ENCODE peak calls at places on chromosomes 12 and 14, in eight cellular contexts. P is CD8-positive, alpha-beta T cell; H is fibroblast of lung; M is neural progenitor cell; D is uterus; T is MM.1S; U is HCT116; W is left ventricle myocardium inferior. L is an unnamed sample. For H3K36me3, the result is how much of the 10 kb centered on the place peaks cover.

GRCh38 chr14:60248697-60249314 is at the start of gene PPM1A:
- DNase-seq in P (peak), W (peak), H (peak), M (peak), D (peak), T (peak), U (peak), L (peak)

GRCh38 chr14:65263161-65263788 is 149.3 kb upstream of the FUT8 start:
- DNase-seq in M (no peak), U (no peak), P (no peak), D (no peak), H (peak), W (no peak), T (no peak), L (no peak)

GRCh38 chr14:93914278-93914677 is 12.9 kb upstream of the FAM181A start:
- DNase-seq in P (no peak), U (no peak), W (no peak), D (no peak), M (no peak), H (no peak), T (no peak), L (no peak)

GRCh38 chr14:44898547-44898946 is 63.2 kb downstream of the KLHL28 start:
- DNase-seq in H (peak), D (no peak), M (no peak), U (no peak), T (no peak), P (no peak), W (no peak), L (no peak)

GRCh38 chr14:74578479-74578878 is 33.6 kb downstream of the LTBP2 start:
- DNase-seq in D (no peak), H (no peak), P (no peak), W (no peak), T (no peak), M (no peak), U (no peak), L (no peak)

GRCh38 chr14:35881280-35881679 is 55.1 kb downstream of the BRMS1L start:
- DNase-seq in T (no peak), H (no peak), U (no peak), P (no peak), W (no peak), D (no peak), M (no peak), L (no peak)

GRCh38 chr14:30751646-30752416 is 122.5 kb upstream of the COCH start:
- DNase-seq in P (no peak), H (no peak), M (no peak), U (no peak), D (no peak), T (no peak), W (no peak), L (no peak)

GRCh38 chr12:67697443-67697842 is 48.9 kb downstream of the DYRK2 start:
- DNase-seq in H (peak), W (no peak), P (no peak), M (no peak), U (no peak), T (no peak), D (no peak), L (no peak)

GRCh38 chr12:123233505-123234299 is 466 bp downstream of the MTRFR start:
- DNase-seq in W (no peak), H (no peak), U (no peak), T (no peak), P (no peak), D (no peak), M (peak), L (no peak)

GRCh38 chr12:113086249-113087164 is 30.0 kb downstream of the DTX1 start:
- DNase-seq in P (no peak), M (no peak), T (no peak), U (no peak), H (no peak), W (no peak), D (no peak), L (no peak)

GRCh38 chr12:96225003-96225855 is 31.1 kb downstream of the ELK3 start:
- DNase-seq in P (no peak), U (no peak), M (no peak), D (peak), W (no peak), H (no peak), T (peak), L (no peak)

GRCh38 chr14:104871145-104871655 is 6.1 kb downstream of the CEP170B start:
- DNase-seq in H (no peak), M (no peak), D (no peak), P (no peak), W (no peak), U (no peak), T (no peak), L (no peak)

GRCh38 chr12:114254998-114255397 is 150.9 kb downstream of the TBX5 start:
- DNase-seq in H (no peak), U (no peak), T (no peak), W (no peak), M (no peak), D (no peak), P (no peak), L (no peak)

GRCh38 chr12:57473392-57473791 is 6.3 kb downstream of the ARHGAP9 start:
- DNase-seq in D (no peak), P (no peak), M (no peak), T (no peak), W (no peak), U (no peak), H (no peak), L (no peak)

GRCh38 chr12:122265433-122265832 is 861 bp downstream of the VPS33A start:
- DNase-seq in U (no peak), H (no peak), P (no peak), W (no peak), T (no peak), M (peak), D (no peak), L (peak)

GRCh38 chr12:79451988-79452387 is 238.8 kb downstream of the PAWR start:
- DNase-seq in P (no peak), M (no peak), H (peak), W (peak), U (no peak), D (peak), T (no peak), L (no peak)

GRCh38 chr14:76715927-76716200 is 45.4 kb upstream of the VASH1 start:
- DNase-seq in D (no peak), H (no peak), T (no peak), P (no peak), W (no peak), M (no peak), U (no peak), L (no peak)

GRCh38 chr14:69844171-69844570 is 35.0 kb upstream of the SMOC1 start:
- DNase-seq in W (no peak), P (no peak), U (no peak), M (no peak), D (no peak), H (no peak), T (no peak), L (no peak)

GRCh38 chr12:47967461-47968430 is 4.3 kb downstream of the TMEM106C start:
- DNase-seq in T (no peak), H (no peak), M (no peak), P (no peak), U (no peak), W (no peak), D (no peak), L (no peak)

GRCh38 chr12:108098374-108098773 is 30.7 kb upstream of the WSCD2 start:
- DNase-seq in P (no peak), H (no peak), W (no peak), U (no peak), T (no peak), D (no peak), M (no peak), L (no peak)

GRCh38 chr12:17949558-17950141 is 140.3 kb downstream of the RERGL start:
- DNase-seq in H (no peak), W (no peak), U (no peak), M (no peak), P (no peak), D (no peak), T (no peak), L (no peak)

GRCh38 chr14:69360438-69361108 is 37.5 kb downstream of the ERH start:
- DNase-seq in M (no peak), P (no peak), T (no peak), U (no peak), D (no peak), W (no peak), H (no peak), L (no peak)

GRCh38 chr14:44963775-44964380 is 1.9 kb downstream of the TOGARAM1 start:
- DNase-seq in H (peak), U (no peak), W (no peak), T (no peak), M (peak), D (no peak), P (no peak), L (no peak)

GRCh38 chr14:44396226-44396625 is 110.9 kb downstream of the FSCB start:
- DNase-seq in H (no peak), T (no peak), D (no peak), U (no peak), M (no peak), P (no peak), W (no peak), L (no peak)

GRCh38 chr14:102805454-102805891 is 28.2 kb downstream of the TRAF3 start:
- DNase-seq in M (no peak), P (no peak), U (peak), W (no peak), D (no peak), H (peak), T (peak), L (peak)

GRCh38 chr14:96016761-96017160 is 22.4 kb upstream of the C14orf132 start:
- DNase-seq in P (no peak), T (no peak), D (no peak), U (no peak), W (no peak), M (peak), H (peak), L (no peak)

GRCh38 chr12:88623777-88624548 is 43.7 kb upstream of the KITLG start:
- DNase-seq in H (peak), T (no peak), U (no peak), M (peak), D (no peak), W (no peak), P (no peak), L (no peak)

GRCh38 chr12:94374124-94374523 is 85.5 kb downstream of the CEP83 start:
- DNase-seq in D (no peak), U (no peak), H (no peak), P (no peak), T (no peak), W (no peak), M (no peak), L (no peak)

GRCh38 chr14:88277205-88277604 is 45.9 kb downstream of the KCNK10 start:
- DNase-seq in P (no peak), D (no peak), T (no peak), W (no peak), U (no peak), M (no peak), H (no peak), L (no peak)

GRCh38 chr12:94698553-94698952 is 48.2 kb upstream of the TMCC3 start:
- DNase-seq in M (no peak), T (no peak), U (no peak), H (no peak), W (no peak), P (no peak), D (no peak), L (no peak)

GRCh38 chr12:13094349-13094748 is 9.1 kb downstream of the GSG1 start:
- DNase-seq in T (peak), M (no peak), P (no peak), U (no peak), H (peak), D (no peak), W (no peak), L (no peak)

GRCh38 chr12:13091831-13092230 is 11.6 kb downstream of the GSG1 start:
- DNase-seq in D (no peak), P (no peak), M (no peak), T (no peak), W (no peak), H (no peak), U (no peak), L (no peak)

GRCh38 chr12:13093191-13093849 is 10.1 kb downstream of the GSG1 start:
- DNase-seq in M (no peak), H (peak), P (no peak), T (no peak), D (no peak), W (no peak), U (no peak), L (no peak)

GRCh38 chr12:13095266-13095995 is 8.0 kb downstream of the GSG1 start:
- DNase-seq in M (no peak), W (no peak), U (no peak), P (no peak), H (no peak), T (no peak), D (no peak), L (no peak)

DNA sequence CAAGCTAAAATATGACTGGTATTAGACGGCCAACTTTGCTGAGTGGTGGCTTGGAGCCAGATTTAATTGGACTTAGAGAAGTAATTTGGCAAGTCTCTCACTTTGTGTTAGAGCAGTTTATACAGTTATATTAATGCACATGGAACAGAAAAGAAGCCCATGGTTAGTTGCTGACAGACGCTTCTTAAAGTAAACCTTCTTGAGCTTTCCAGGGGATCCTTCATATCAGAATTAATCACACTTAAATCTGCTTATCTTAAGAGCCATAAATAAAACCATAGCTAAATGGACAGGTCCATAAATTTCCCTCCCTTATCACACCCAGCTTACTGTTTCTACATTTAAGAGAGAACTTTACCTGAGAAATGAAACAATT is 9.6 kb downstream of the GSG1 start:
- DNase-seq in D (no peak), W (no peak), H (peak), T (no peak), M (no peak), P (no peak), U (no peak), L (no peak)
- H3K4me3 ChIP-seq in D (no peak), W (no peak), H (no peak), T (no peak), M (no peak), P (no peak), U (peak), L (no peak)

DNA sequence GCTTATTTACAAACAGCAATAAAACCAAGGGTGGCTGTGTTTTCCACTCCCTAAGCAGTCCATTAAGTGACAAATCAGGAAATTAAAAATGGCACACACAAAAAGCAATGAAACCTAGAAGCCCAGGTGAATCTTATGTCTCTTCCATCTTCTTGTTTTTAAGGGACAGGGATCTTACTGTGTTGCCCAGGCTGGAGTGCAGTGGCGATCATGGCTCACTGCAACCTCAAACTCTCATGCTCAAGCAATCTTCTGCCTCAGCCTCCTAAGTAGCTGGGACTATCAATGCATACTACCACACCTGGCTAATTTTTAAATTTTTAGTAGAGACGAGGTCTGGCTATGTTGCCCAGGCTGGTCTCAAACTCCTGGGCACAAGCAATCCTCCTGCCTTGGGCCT is 52.4 kb upstream of the CERS5 start:
- DNase-seq in U (no peak), P (no peak), W (no peak), H (no peak), D (no peak), M (no peak), T (no peak), L (no peak)
- H3K36me3 ChIP-seq in U (under half), P (under half), W (under half), H (under half), D (under half), M (under half), T (under half), L (under half)

GRCh38 chr14:68113328-68113930 is 293.9 kb downstream of the RAD51B start:
- DNase-seq in T (no peak), U (no peak), H (no peak), P (no peak), W (no peak), M (no peak), D (no peak), L (no peak)

GRCh38 chr14:68111733-68112270 is 292.2 kb downstream of the RAD51B start:
- DNase-seq in H (no peak), T (no peak), M (no peak), D (no peak), U (no peak), W (no peak), P (no peak), L (no peak)

GRCh38 chr14:68109132-68109531 is 289.6 kb downstream of the RAD51B start:
- DNase-seq in D (no peak), W (no peak), U (no peak), M (no peak), P (no peak), H (peak), T (no peak), L (no peak)

GRCh38 chr14:68112456-68112855 is 292.9 kb downstream of the RAD51B start:
- DNase-seq in T (no peak), P (no peak), W (no peak), D (no peak), H (no peak), M (no peak), U (no peak), L (no peak)

GRCh38 chr14:68110989-68111704 is 291.6 kb downstream of the RAD51B start:
- DNase-seq in D (no peak), P (no peak), H (no peak), W (no peak), T (no peak), M (no peak), U (no peak), L (no peak)
- H3K27ac ChIP-seq in D (peak), P (no peak), H (no peak), W (no peak), T (no peak), M (no peak), U (peak), L (no peak)

GRCh38 chr12:27208414-27208750 is 35.7 kb upstream of the STK38L start:
- DNase-seq in U (no peak), P (no peak), T (no peak), W (no peak), M (no peak), H (no peak), D (no peak), L (no peak)
- H3K4me3 ChIP-seq in U (no peak), P (no peak), T (no peak), W (no peak), M (no peak), H (no peak), D (no peak), L (no peak)

GRCh38 chr14:23396781-23397407 is 11.2 kb downstream of the MYH6 start:
- DNase-seq in M (no peak), D (no peak), W (no peak), P (no peak), T (no peak), U (no peak), H (no peak), L (no peak)

GRCh38 chr14:23398348-23398747 is 9.7 kb downstream of the MYH6 start:
- DNase-seq in M (no peak), W (no peak), T (no peak), D (no peak), P (no peak), H (no peak), U (no peak), L (no peak)

GRCh38 chr14:23399136-23399535 is 8.9 kb downstream of the MYH6 start:
- DNase-seq in D (no peak), P (no peak), U (no peak), M (no peak), H (no peak), W (peak), T (no peak), L (no peak)

GRCh38 chr14:23401331-23401730 is 6.7 kb downstream of the MYH6 start:
- DNase-seq in D (no peak), M (no peak), U (no peak), T (no peak), W (peak), P (no peak), H (no peak), L (no peak)

DNA sequence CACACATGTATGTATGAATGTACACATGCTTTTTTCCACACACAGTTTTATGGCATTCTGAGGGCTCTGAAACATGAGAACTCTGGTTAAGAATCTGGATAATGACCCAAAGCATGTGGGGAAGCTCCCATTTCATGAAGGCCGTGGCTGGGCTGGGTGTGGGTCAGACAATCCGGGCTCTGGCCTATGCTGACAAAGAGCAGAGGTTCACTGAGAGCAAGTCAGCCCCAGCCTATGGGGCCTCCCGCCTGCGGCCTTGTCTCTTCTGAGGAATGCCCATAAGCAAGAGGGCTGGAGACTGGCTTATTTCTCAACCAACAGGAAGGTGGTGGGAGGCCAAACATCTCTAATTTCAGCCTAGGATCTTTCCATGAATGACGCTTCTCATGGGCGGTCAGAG is 8.5 kb downstream of the MYH6 start:
- DNase-seq in T (no peak), M (no peak), W (peak), H (no peak), U (no peak), P (no peak), D (no peak), L (no peak)
- H3K36me3 ChIP-seq in T (under half), M (under half), W (half or more), H (under half), U (under half), P (under half), D (under half), L (under half)

GRCh38 chr14:20632448-20632830 is 9.1 kb downstream of the OR6S1 start:
- DNase-seq in W (no peak), P (no peak), M (no peak), D (no peak), H (no peak), U (no peak), T (no peak), L (no peak)
- H3K27ac ChIP-seq in W (no peak), P (no peak), M (no peak), D (peak), H (no peak), U (peak), T (no peak), L (no peak)

GRCh38 chr12:24795699-24796385 is 153.1 kb downstream of the BCAT1 start:
- DNase-seq in M (no peak), P (no peak), T (peak), D (no peak), H (no peak), W (no peak), U (no peak), L (no peak)
- H3K4me3 ChIP-seq in M (no peak), P (peak), T (no peak), D (no peak), H (no peak), W (peak), U (no peak), L (peak)

GRCh38 chr12:15662303-15662980 is 126.7 kb downstream of the EPS8 start:
- DNase-seq in T (no peak), M (no peak), U (peak), P (no peak), H (peak), W (no peak), D (no peak), L (no peak)
- H3K36me3 ChIP-seq in T (under half), M (under half), U (under half), P (under half), H (under half), W (half or more), D (under half), L (under half)

GRCh38 chr12:12974211-12974610 is 22.2 kb upstream of the GPRC5D start:
- DNase-seq in D (no peak), P (no peak), T (no peak), M (no peak), H (no peak), U (no peak), W (no peak), L (no peak)

GRCh38 chr12:12979151-12979550 is 20.9 kb downstream of the HEBP1 start:
- DNase-seq in M (no peak), H (no peak), D (no peak), W (no peak), P (no peak), U (no peak), T (no peak), L (no peak)

GRCh38 chr12:12977231-12977630 is 22.8 kb downstream of the HEBP1 start:
- DNase-seq in D (no peak), U (no peak), T (no peak), M (no peak), H (peak), P (no peak), W (no peak), L (no peak)

GRCh38 chr12:12975322-12976077 is 23.5 kb upstream of the GPRC5D start:
- DNase-seq in T (peak), U (peak), M (peak), D (peak), H (peak), W (no peak), P (no peak), L (no peak)

DNA sequence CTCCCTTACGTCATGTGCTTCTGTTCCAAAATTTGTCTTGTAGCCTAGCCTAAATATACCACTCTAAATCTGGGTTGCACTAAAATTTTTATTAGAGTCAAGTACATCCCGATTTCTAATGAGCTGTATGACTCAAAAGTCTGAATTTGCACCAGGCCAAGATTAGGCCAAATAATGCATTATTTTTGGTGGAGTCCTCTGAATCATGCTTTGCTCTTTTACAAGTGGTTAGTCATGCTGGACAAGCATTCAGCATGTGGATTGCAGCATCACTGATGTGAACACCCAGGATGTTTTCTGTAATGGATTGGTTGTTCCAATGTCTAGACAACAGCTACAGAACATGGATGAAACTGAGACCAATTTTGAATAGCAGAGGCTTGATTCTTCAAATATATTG is 23.7 kb downstream of the HEBP1 start:
- DNase-seq in H (peak), M (no peak), U (no peak), W (no peak), T (no peak), D (peak), P (no peak), L (no peak)
- H3K27ac ChIP-seq in H (peak), M (no peak), U (no peak), W (peak), T (no peak), D (peak), P (no peak), L (no peak)

L was measured in naive thymus-derived CD4-positive, alpha-beta T cell.